ENCODE peak calls at places on chromosomes 5 and 9, in ten cellular contexts. One of them, this sample, is unnamed.

GRCh38 chr9:70418822-70419545 is 4.5 kb upstream of the KLF9 start:
- DNase-seq in D341Med: peak
- DNase-seq in body of pancreas: peak
- DNase-seq in GM23248: peak
- DNase-seq in PC-3: peak
- DNase-seq in cardiac fibroblast: peak
- DNase-seq in memory B cell: peak
- DNase-seq in endothelial cell: peak
- DNase-seq in substantia nigra: peak
- DNase-seq in mucosa of descending colon: peak
- DNase-seq in this sample: peak

GRCh38 chr9:113568081-113568435 is 104.5 kb downstream of the RGS3 start:
- DNase-seq in D341Med: no peak
- DNase-seq in body of pancreas: no peak
- DNase-seq in GM23248: no peak
- DNase-seq in PC-3: no peak
- DNase-seq in cardiac fibroblast: no peak
- DNase-seq in memory B cell: no peak
- DNase-seq in endothelial cell: no peak
- DNase-seq in substantia nigra: no peak
- DNase-seq in mucosa of descending colon: no peak
- DNase-seq in this sample: no peak

GRCh38 chr9:93028448-93029006 is 30.0 kb upstream of the SUSD3 start:
- DNase-seq in D341Med: no peak
- DNase-seq in body of pancreas: no peak
- DNase-seq in GM23248: no peak
- DNase-seq in PC-3: no peak
- DNase-seq in cardiac fibroblast: peak
- DNase-seq in memory B cell: peak
- DNase-seq in endothelial cell: no peak
- DNase-seq in substantia nigra: no peak
- DNase-seq in mucosa of descending colon: no peak
- DNase-seq in this sample: no peak

GRCh38 chr5:33046091-33046490 is 335.0 kb downstream of the NPR3 start:
- DNase-seq in D341Med: no peak
- DNase-seq in body of pancreas: no peak
- DNase-seq in GM23248: peak
- DNase-seq in PC-3: no peak
- DNase-seq in cardiac fibroblast: peak
- DNase-seq in memory B cell: no peak
- DNase-seq in endothelial cell: no peak
- DNase-seq in substantia nigra: no peak
- DNase-seq in mucosa of descending colon: no peak
- DNase-seq in this sample: no peak

GRCh38 chr9:127869310-127870152 is 7.9 kb downstream of the AK1 start:
- DNase-seq in D341Med: peak
- DNase-seq in body of pancreas: peak
- DNase-seq in GM23248: peak
- DNase-seq in PC-3: peak
- DNase-seq in cardiac fibroblast: peak
- DNase-seq in memory B cell: peak
- DNase-seq in endothelial cell: peak
- DNase-seq in substantia nigra: peak
- DNase-seq in mucosa of descending colon: peak
- DNase-seq in this sample: peak

GRCh38 chr9:95505676-95506437 is 10.9 kb downstream of the PTCH1 start:
- DNase-seq in D341Med: peak
- DNase-seq in body of pancreas: peak
- DNase-seq in GM23248: peak
- DNase-seq in PC-3: peak
- DNase-seq in cardiac fibroblast: peak
- DNase-seq in memory B cell: peak
- DNase-seq in endothelial cell: peak
- DNase-seq in substantia nigra: no peak
- DNase-seq in mucosa of descending colon: peak
- DNase-seq in this sample: peak

GRCh38 chr9:4465910-4466309 is 24.4 kb upstream of the SLC1A1 start:
- DNase-seq in D341Med: no peak
- DNase-seq in body of pancreas: no peak
- DNase-seq in GM23248: no peak
- DNase-seq in PC-3: no peak
- DNase-seq in cardiac fibroblast: no peak
- DNase-seq in memory B cell: no peak
- DNase-seq in endothelial cell: no peak
- DNase-seq in substantia nigra: no peak
- DNase-seq in mucosa of descending colon: no peak
- DNase-seq in this sample: no peak

GRCh38 chr5:172719211-172719610 is 51.8 kb downstream of the DUSP1 start:
- DNase-seq in D341Med: no peak
- DNase-seq in body of pancreas: no peak
- DNase-seq in GM23248: peak
- DNase-seq in PC-3: no peak
- DNase-seq in cardiac fibroblast: peak
- DNase-seq in memory B cell: no peak
- DNase-seq in endothelial cell: no peak
- DNase-seq in substantia nigra: no peak
- DNase-seq in mucosa of descending colon: no peak
- DNase-seq in this sample: no peak

GRCh38 chr9:125763373-125763772 is 16.2 kb downstream of the PBX3 start:
- DNase-seq in D341Med: peak
- DNase-seq in body of pancreas: peak
- DNase-seq in GM23248: no peak
- DNase-seq in PC-3: peak
- DNase-seq in cardiac fibroblast: peak
- DNase-seq in memory B cell: no peak
- DNase-seq in endothelial cell: no peak
- DNase-seq in substantia nigra: no peak
- DNase-seq in mucosa of descending colon: no peak
- DNase-seq in this sample: no peak

GRCh38 chr5:159208508-159209437 is 580 bp downstream of the RNF145 start:
- DNase-seq in D341Med: peak
- DNase-seq in body of pancreas: peak
- DNase-seq in GM23248: peak
- DNase-seq in PC-3: no peak
- DNase-seq in cardiac fibroblast: peak
- DNase-seq in memory B cell: peak
- DNase-seq in endothelial cell: peak
- DNase-seq in substantia nigra: no peak
- DNase-seq in mucosa of descending colon: peak
- DNase-seq in this sample: peak

GRCh38 chr9:109482391-109482916 is 15.7 kb downstream of the PTPN3 start:
- DNase-seq in D341Med: no peak
- DNase-seq in body of pancreas: no peak
- DNase-seq in GM23248: peak
- DNase-seq in PC-3: no peak
- DNase-seq in cardiac fibroblast: no peak
- DNase-seq in memory B cell: no peak
- DNase-seq in endothelial cell: no peak
- DNase-seq in substantia nigra: no peak
- DNase-seq in mucosa of descending colon: no peak
- DNase-seq in this sample: no peak

GRCh38 chr5:53991942-53992341 is 318.4 kb downstream of the ARL15 start:
- DNase-seq in D341Med: no peak
- DNase-seq in body of pancreas: no peak
- DNase-seq in GM23248: peak
- DNase-seq in PC-3: no peak
- DNase-seq in cardiac fibroblast: peak
- DNase-seq in memory B cell: no peak
- DNase-seq in endothelial cell: peak
- DNase-seq in substantia nigra: no peak
- DNase-seq in mucosa of descending colon: no peak
- DNase-seq in this sample: no peak

GRCh38 chr9:79300153-79300552 is 271.6 kb upstream of the TLE4 start:
- DNase-seq in D341Med: no peak
- DNase-seq in body of pancreas: no peak
- DNase-seq in GM23248: no peak
- DNase-seq in PC-3: no peak
- DNase-seq in cardiac fibroblast: no peak
- DNase-seq in memory B cell: no peak
- DNase-seq in endothelial cell: no peak
- DNase-seq in substantia nigra: no peak
- DNase-seq in mucosa of descending colon: no peak
- DNase-seq in this sample: no peak

GRCh38 chr9:87887151-87887505 is 4.5 kb downstream of the SPATA31E1 start:
- DNase-seq in D341Med: no peak
- DNase-seq in body of pancreas: no peak
- DNase-seq in GM23248: no peak
- DNase-seq in PC-3: no peak
- DNase-seq in cardiac fibroblast: no peak
- DNase-seq in memory B cell: no peak
- DNase-seq in endothelial cell: no peak
- DNase-seq in substantia nigra: no peak
- DNase-seq in mucosa of descending colon: no peak
- DNase-seq in this sample: no peak

GRCh38 chr5:67426961-67427630 is 230.5 kb upstream of the CD180 start:
- DNase-seq in D341Med: no peak
- DNase-seq in body of pancreas: no peak
- DNase-seq in GM23248: peak
- DNase-seq in PC-3: peak
- DNase-seq in cardiac fibroblast: peak
- DNase-seq in memory B cell: no peak
- DNase-seq in endothelial cell: no peak
- DNase-seq in substantia nigra: no peak
- DNase-seq in mucosa of descending colon: no peak
- DNase-seq in this sample: no peak

GRCh38 chr9:91775011-91775707 is 174.9 kb downstream of the ROR2 start:
- DNase-seq in D341Med: peak
- DNase-seq in body of pancreas: peak
- DNase-seq in GM23248: peak
- DNase-seq in PC-3: peak
- DNase-seq in cardiac fibroblast: peak
- DNase-seq in memory B cell: peak
- DNase-seq in endothelial cell: peak
- DNase-seq in substantia nigra: no peak
- DNase-seq in mucosa of descending colon: peak
- DNase-seq in this sample: peak

GRCh38 chr9:88995627-88996026 is 4.4 kb downstream of the S1PR3 start:
- DNase-seq in D341Med: no peak
- DNase-seq in body of pancreas: no peak
- DNase-seq in GM23248: no peak
- DNase-seq in PC-3: no peak
- DNase-seq in cardiac fibroblast: no peak
- DNase-seq in memory B cell: no peak
- DNase-seq in endothelial cell: no peak
- DNase-seq in substantia nigra: no peak
- DNase-seq in mucosa of descending colon: no peak
- DNase-seq in this sample: no peak

GRCh38 chr9:34570422-34571179 is 18.9 kb downstream of the CNTFR start:
- DNase-seq in D341Med: no peak
- DNase-seq in body of pancreas: no peak
- DNase-seq in GM23248: no peak
- DNase-seq in PC-3: no peak
- DNase-seq in cardiac fibroblast: no peak
- DNase-seq in memory B cell: no peak
- DNase-seq in endothelial cell: no peak
- DNase-seq in substantia nigra: no peak
- DNase-seq in mucosa of descending colon: no peak
- DNase-seq in this sample: no peak

GRCh38 chr5:126972062-126972895 is 58.1 kb downstream of the MARCHF3 start:
- DNase-seq in D341Med: no peak
- DNase-seq in body of pancreas: no peak
- DNase-seq in GM23248: no peak
- DNase-seq in PC-3: no peak
- DNase-seq in cardiac fibroblast: peak
- DNase-seq in memory B cell: peak
- DNase-seq in endothelial cell: no peak
- DNase-seq in substantia nigra: no peak
- DNase-seq in mucosa of descending colon: no peak
- DNase-seq in this sample: no peak

GRCh38 chr5:134446938-134447337 is 35.3 kb upstream of the CDKN2AIPNL start:
- DNase-seq in D341Med: no peak
- DNase-seq in body of pancreas: no peak
- DNase-seq in GM23248: no peak
- DNase-seq in PC-3: no peak
- DNase-seq in cardiac fibroblast: peak
- DNase-seq in memory B cell: peak
- DNase-seq in endothelial cell: no peak
- DNase-seq in substantia nigra: no peak
- DNase-seq in mucosa of descending colon: no peak
- DNase-seq in this sample: peak

GRCh38 chr9:1373445-1373844 is 323.3 kb downstream of the DMRT2 start:
- DNase-seq in D341Med: no peak
- DNase-seq in body of pancreas: no peak
- DNase-seq in GM23248: no peak
- DNase-seq in PC-3: no peak
- DNase-seq in cardiac fibroblast: no peak
- DNase-seq in memory B cell: no peak
- DNase-seq in endothelial cell: no peak
- DNase-seq in substantia nigra: no peak
- DNase-seq in mucosa of descending colon: no peak
- DNase-seq in this sample: no peak

GRCh38 chr9:95283678-95284077 is 33.8 kb downstream of the FANCC start:
- DNase-seq in D341Med: no peak
- DNase-seq in body of pancreas: no peak
- DNase-seq in GM23248: peak
- DNase-seq in PC-3: peak
- DNase-seq in cardiac fibroblast: no peak
- DNase-seq in memory B cell: no peak
- DNase-seq in endothelial cell: no peak
- DNase-seq in substantia nigra: no peak
- DNase-seq in mucosa of descending colon: no peak
- DNase-seq in this sample: no peak

GRCh38 chr5:26807231-26808199 is 230.9 kb downstream of the CDH9 start:
- DNase-seq in D341Med: no peak
- DNase-seq in body of pancreas: no peak
- DNase-seq in GM23248: no peak
- DNase-seq in PC-3: no peak
- DNase-seq in cardiac fibroblast: no peak
- DNase-seq in memory B cell: no peak
- DNase-seq in endothelial cell: no peak
- DNase-seq in substantia nigra: no peak
- DNase-seq in mucosa of descending colon: no peak
- DNase-seq in this sample: no peak

GRCh38 chr9:33139421-33140228 is 27.5 kb downstream of the B4GALT1 start:
- DNase-seq in D341Med: no peak
- DNase-seq in body of pancreas: peak
- DNase-seq in GM23248: peak
- DNase-seq in PC-3: no peak
- DNase-seq in cardiac fibroblast: peak
- DNase-seq in memory B cell: no peak
- DNase-seq in endothelial cell: no peak
- DNase-seq in substantia nigra: no peak
- DNase-seq in mucosa of descending colon: peak
- DNase-seq in this sample: no peak

GRCh38 chr5:81853005-81853357 is 102.1 kb upstream of the SSBP2 start:
- DNase-seq in D341Med: no peak
- DNase-seq in body of pancreas: no peak
- DNase-seq in GM23248: no peak
- DNase-seq in PC-3: no peak
- DNase-seq in cardiac fibroblast: no peak
- DNase-seq in memory B cell: no peak
- DNase-seq in endothelial cell: no peak
- DNase-seq in substantia nigra: no peak
- DNase-seq in mucosa of descending colon: no peak
- DNase-seq in this sample: no peak

GRCh38 chr5:151660616-151661015 is 26.1 kb downstream of the SPARC start:
- DNase-seq in D341Med: no peak
- DNase-seq in body of pancreas: no peak
- DNase-seq in GM23248: peak
- DNase-seq in PC-3: no peak
- DNase-seq in cardiac fibroblast: peak
- DNase-seq in memory B cell: no peak
- DNase-seq in endothelial cell: no peak
- DNase-seq in substantia nigra: no peak
- DNase-seq in mucosa of descending colon: no peak
- DNase-seq in this sample: no peak